ENCODE peak calls at places on chromosomes 3 and 15, in seven cellular contexts. T is hepatocyte; R is esophagus squamous epithelium; L is activated CD4-positive, alpha-beta T cell treated with anti-CD3 and anti-CD28 coated beads, Interleukin-2, amount 50 U/mL, for 1 hour; Q is left ventricle myocardium inferior; J is stimulated activated CD8-positive, alpha-beta memory T cell treated with anti-CD3 and anti-CD28 coated beads, Interleukin-7, amount 100 ng/mL, for 1 hour; F is Peyer's patch. N is an unnamed sample.

GRCh38 chr15:65902373-65902772 is 33.1 kb downstream of the RAB11A start:
- DNase-seq in T (peak), R (peak), L (no peak), Q (peak), J (no peak), F (peak), N (peak)

GRCh38 chr3:123044981-123045763 is 17.6 kb upstream of the SEMA5B start:
- DNase-seq in T (no peak), R (no peak), L (no peak), Q (no peak), J (no peak), F (no peak), N (no peak)

GRCh38 chr3:197125601-197126000 is 96.0 kb upstream of the MELTF start:
- DNase-seq in T (no peak), R (no peak), L (no peak), Q (no peak), J (no peak), F (no peak), N (no peak)

GRCh38 chr15:75156306-75157215 is 45.1 kb upstream of the C15orf39 start:
- DNase-seq in T (no peak), R (no peak), L (no peak), Q (no peak), J (no peak), F (peak), N (no peak)

GRCh38 chr3:112629425-112629824 is 11.5 kb downstream of the CCDC80 start:
- DNase-seq in T (peak), R (no peak), L (no peak), Q (peak), J (no peak), F (peak), N (peak)

GRCh38 chr3:66376568-66376967 is 124.3 kb downstream of the LRIG1 start:
- DNase-seq in T (peak), R (no peak), L (no peak), Q (no peak), J (no peak), F (peak), N (peak)

GRCh38 chr3:82001276-82001953 is 240.0 kb upstream of the GBE1 start:
- DNase-seq in T (no peak), R (no peak), L (no peak), Q (no peak), J (no peak), F (no peak), N (no peak)

GRCh38 chr3:178284180-178284579 is 252.1 kb upstream of the KCNMB2 start:
- DNase-seq in T (no peak), R (no peak), L (no peak), Q (no peak), J (no peak), F (no peak), N (no peak)

GRCh38 chr3:74353039-74353438 is 261.4 kb downstream of the CNTN3 start:
- DNase-seq in T (no peak), R (no peak), L (no peak), Q (no peak), J (no peak), F (no peak), N (no peak)

GRCh38 chr3:193775421-193776077 is 182.5 kb downstream of the OPA1 start:
- DNase-seq in T (no peak), R (no peak), L (no peak), Q (no peak), J (no peak), F (no peak), N (peak)

GRCh38 chr15:50181206-50181982 is 602 bp upstream of the SLC27A2 start:
- DNase-seq in T (no peak), R (no peak), L (no peak), Q (no peak), J (no peak), F (no peak), N (no peak)

GRCh38 chr3:172051310-172051956 is 12.1 kb downstream of the FNDC3B start:
- DNase-seq in T (no peak), R (no peak), L (no peak), Q (no peak), J (no peak), F (no peak), N (no peak)

GRCh38 chr3:43796041-43796596 is 105.4 kb downstream of the ABHD5 start:
- DNase-seq in T (no peak), R (no peak), L (no peak), Q (no peak), J (no peak), F (no peak), N (no peak)

N was measured in colonic mucosa.